ENCODE peak calls at places on chromosome 13, in six cellular contexts. L is activated effector memory CD4-positive, alpha-beta T cell treated with anti-CD3 and anti-CD28 coated beads, Interleukin-2, amount 50 U/mL, for 16 hours; G is thoracic aorta; E is mesenchymal stem cell; N is activated CD4-positive, alpha-beta T cell treated with anti-CD3 and anti-CD28 coated beads, Interleukin-2, amount 50 U/mL, for 48 hours; D is GM12865. O is an unnamed sample.

GRCh38 chr13:40776681-40777165 is 5.7 kb upstream of the MRPS31 start:
- DNase-seq in L (peak; percentile 87), G (no peak), E (peak; percentile 87), N (peak; percentile 72), D (peak; percentile 79), O (peak; percentile 18)

GRCh38 chr13:81302677-81303076 is 961.8 kb upstream of the SPRY2 start:
- DNase-seq in L (no peak), G (no peak), E (no peak), N (no peak), D (no peak), O (no peak)

GRCh38 chr13:85313761-85314503 is 485.3 kb downstream of the SLITRK6 start:
- DNase-seq in L (no peak), G (no peak), E (peak; percentile 75), N (no peak), D (no peak), O (peak; percentile 64)

GRCh38 chr13:106888148-106888547 is 320.2 kb upstream of the ARGLU1 start:
- DNase-seq in L (no peak), G (no peak), E (no peak), N (no peak), D (no peak), O (no peak)

GRCh38 chr13:60617863-60618733 is 221.1 kb downstream of the TDRD3 start:
- DNase-seq in L (no peak), G (no peak), E (peak; percentile 13), N (no peak), D (no peak), O (peak; percentile 33)

GRCh38 chr13:102089177-102089576 is 312.7 kb downstream of the FGF14 start:
- DNase-seq in L (no peak), G (no peak), E (peak; percentile 4), N (no peak), D (no peak), O (no peak)

GRCh38 chr13:114045113-114045735 is 71.3 kb upstream of the C13orf46 start:
- DNase-seq in L (no peak), G (no peak), E (no peak), N (no peak), D (no peak), O (no peak)

GRCh38 chr13:102452831-102453230 is 51.0 kb upstream of the FGF14 start:
- DNase-seq in L (no peak), G (no peak), E (no peak), N (no peak), D (no peak), O (no peak)

GRCh38 chr13:48838193-48839000 is 137.3 kb upstream of the FNDC3A start:
- DNase-seq in L (no peak), G (no peak), E (peak; percentile 80), N (no peak), D (no peak), O (peak; percentile 76)

GRCh38 chr13:99312493-99312883 is 5.3 kb upstream of the GPR183 start:
- DNase-seq in L (no peak), G (no peak), E (peak; percentile 86), N (no peak), D (peak; percentile 73), O (no peak)

GRCh38 chr13:105050696-105051095 is 1484.8 kb downstream of the EFNB2 start:
- DNase-seq in L (no peak), G (no peak), E (no peak), N (no peak), D (no peak), O (no peak)

GRCh38 chr13:27607125-27607524 is 13.2 kb downstream of the LNX2 start:
- DNase-seq in L (no peak), G (no peak), E (peak; percentile 87), N (no peak), D (no peak), O (peak; percentile 85)